ENCODE peak calls at places on chromosomes 6 and 20, in five cellular contexts. One of them, this sample, is unnamed.

GRCh38 chr20:20820104-20820503 is 107.7 kb upstream of the RALGAPA2 start:
- DNase-seq in thoracic aorta: no peak
- DNase-seq in HFFc6: no peak
- DNase-seq in endothelial cell: peak
- DNase-seq in AG04449: no peak
- DNase-seq in this sample: peak

GRCh38 chr6:35500782-35501181 is 3.9 kb upstream of the TEAD3 start:
- DNase-seq in thoracic aorta: no peak
- DNase-seq in HFFc6: peak
- DNase-seq in endothelial cell: no peak
- DNase-seq in AG04449: no peak
- DNase-seq in this sample: no peak

GRCh38 chr6:1764584-1764983 is 154.9 kb downstream of the FOXC1 start:
- DNase-seq in thoracic aorta: no peak
- DNase-seq in HFFc6: no peak
- DNase-seq in endothelial cell: no peak
- DNase-seq in AG04449: no peak
- DNase-seq in this sample: no peak

GRCh38 chr20:11452326-11452725 is 465.4 kb upstream of the BTBD3 start:
- DNase-seq in thoracic aorta: no peak
- DNase-seq in HFFc6: peak
- DNase-seq in endothelial cell: no peak
- DNase-seq in AG04449: no peak
- DNase-seq in this sample: peak

GRCh38 chr6:95280690-95281273 is 296.6 kb upstream of the MANEA start:
- DNase-seq in thoracic aorta: no peak
- DNase-seq in HFFc6: no peak
- DNase-seq in endothelial cell: peak
- DNase-seq in AG04449: no peak
- DNase-seq in this sample: peak

GRCh38 chr20:2840967-2841531 is 504 bp downstream of the VPS16 start:
- DNase-seq in thoracic aorta: peak
- DNase-seq in HFFc6: peak
- DNase-seq in endothelial cell: peak
- DNase-seq in AG04449: no peak
- DNase-seq in this sample: no peak

GRCh38 chr6:37311666-37312473 is 41.9 kb upstream of the RNF8 start:
- DNase-seq in thoracic aorta: no peak
- DNase-seq in HFFc6: peak
- DNase-seq in endothelial cell: no peak
- DNase-seq in AG04449: peak
- DNase-seq in this sample: no peak

GRCh38 chr6:89492025-89492640 is 59.2 kb downstream of the ANKRD6 start:
- DNase-seq in thoracic aorta: no peak
- DNase-seq in HFFc6: no peak
- DNase-seq in endothelial cell: no peak
- DNase-seq in AG04449: no peak
- DNase-seq in this sample: no peak

GRCh38 chr20:44074252-44075151 is 112.5 kb downstream of the JPH2 start:
- DNase-seq in thoracic aorta: no peak
- DNase-seq in HFFc6: peak
- DNase-seq in endothelial cell: no peak
- DNase-seq in AG04449: peak
- DNase-seq in this sample: peak

GRCh38 chr6:105272783-105273182 is 93.0 kb upstream of the POPDC3 start:
- DNase-seq in thoracic aorta: no peak
- DNase-seq in HFFc6: peak
- DNase-seq in endothelial cell: no peak
- DNase-seq in AG04449: no peak
- DNase-seq in this sample: peak

GRCh38 chr20:51531141-51531710 is 11.3 kb downstream of the NFATC2 start:
- DNase-seq in thoracic aorta: no peak
- DNase-seq in HFFc6: no peak
- DNase-seq in endothelial cell: no peak
- DNase-seq in AG04449: no peak
- DNase-seq in this sample: peak

GRCh38 chr20:12086359-12086758 is 168.7 kb downstream of the BTBD3 start:
- DNase-seq in thoracic aorta: no peak
- DNase-seq in HFFc6: no peak
- DNase-seq in endothelial cell: no peak
- DNase-seq in AG04449: no peak
- DNase-seq in this sample: no peak

GRCh38 chr6:101013612-101014195 is 132.6 kb upstream of the ASCC3 start:
- DNase-seq in thoracic aorta: no peak
- DNase-seq in HFFc6: no peak
- DNase-seq in endothelial cell: no peak
- DNase-seq in AG04449: no peak
- DNase-seq in this sample: no peak

GRCh38 chr6:122653094-122653493 is 42.9 kb downstream of the PKIB start:
- DNase-seq in thoracic aorta: no peak
- DNase-seq in HFFc6: no peak
- DNase-seq in endothelial cell: no peak
- DNase-seq in AG04449: no peak
- DNase-seq in this sample: peak

GRCh38 chr6:106916891-106917290 is 57.6 kb downstream of the CD24 start:
- DNase-seq in thoracic aorta: no peak
- DNase-seq in HFFc6: no peak
- DNase-seq in endothelial cell: no peak
- DNase-seq in AG04449: no peak
- DNase-seq in this sample: no peak

GRCh38 chr6:153024401-153025017 is 22.0 kb upstream of the MTRF1L start:
- DNase-seq in thoracic aorta: no peak
- DNase-seq in HFFc6: peak
- DNase-seq in endothelial cell: peak
- DNase-seq in AG04449: no peak
- DNase-seq in this sample: peak

GRCh38 chr6:56364482-56365313 is 117.3 kb upstream of the COL21A1 start:
- DNase-seq in thoracic aorta: no peak
- DNase-seq in HFFc6: peak
- DNase-seq in endothelial cell: no peak
- DNase-seq in AG04449: peak
- DNase-seq in this sample: peak

GRCh38 chr6:136225496-136225895 is 24.6 kb downstream of the MTFR2 start:
- DNase-seq in thoracic aorta: no peak
- DNase-seq in HFFc6: no peak
- DNase-seq in endothelial cell: no peak
- DNase-seq in AG04449: no peak
- DNase-seq in this sample: peak

GRCh38 chr6:112284603-112285002 is 30.2 kb upstream of the LAMA4 start:
- DNase-seq in thoracic aorta: no peak
- DNase-seq in HFFc6: no peak
- DNase-seq in endothelial cell: no peak
- DNase-seq in AG04449: no peak
- DNase-seq in this sample: no peak

GRCh38 chr6:112286010-112286409 is 31.6 kb upstream of the LAMA4 start:
- DNase-seq in thoracic aorta: no peak
- DNase-seq in HFFc6: no peak
- DNase-seq in endothelial cell: no peak
- DNase-seq in AG04449: no peak
- DNase-seq in this sample: no peak

GRCh38 chr6:112283621-112284020 is 29.3 kb upstream of the LAMA4 start:
- DNase-seq in thoracic aorta: no peak
- DNase-seq in HFFc6: no peak
- DNase-seq in endothelial cell: no peak
- DNase-seq in AG04449: no peak
- DNase-seq in this sample: no peak

GRCh38 chr6:112279044-112279916 is 24.9 kb upstream of the LAMA4 start:
- DNase-seq in thoracic aorta: no peak
- DNase-seq in HFFc6: no peak
- DNase-seq in endothelial cell: no peak
- DNase-seq in AG04449: no peak
- DNase-seq in this sample: no peak

GRCh38 chr6:112282217-112282616 is 27.9 kb upstream of the LAMA4 start:
- DNase-seq in thoracic aorta: no peak
- DNase-seq in HFFc6: peak
- DNase-seq in endothelial cell: no peak
- DNase-seq in AG04449: peak
- DNase-seq in this sample: peak
- TF ChIP-seq CTCF in thoracic aorta: peak
- TF ChIP-seq CTCF in HFFc6: peak
- TF ChIP-seq CTCF in endothelial cell: no peak
- TF ChIP-seq CTCF in AG04449: peak
- TF ChIP-seq CTCF in this sample: peak

GRCh38 chr6:150971230-150971629 is 105.7 kb downstream of the MTHFD1L start:
- DNase-seq in thoracic aorta: no peak
- DNase-seq in HFFc6: no peak
- DNase-seq in endothelial cell: no peak
- DNase-seq in AG04449: no peak
- DNase-seq in this sample: no peak
- TF ChIP-seq CTCF in thoracic aorta: no peak
- TF ChIP-seq CTCF in HFFc6: no peak
- TF ChIP-seq CTCF in endothelial cell: no peak
- TF ChIP-seq CTCF in AG04449: no peak
- TF ChIP-seq CTCF in this sample: no peak

GRCh38 chr6:34145161-34146020 is 496 bp downstream of the GRM4 start:
- DNase-seq in thoracic aorta: no peak
- DNase-seq in HFFc6: no peak
- DNase-seq in endothelial cell: peak
- DNase-seq in AG04449: no peak
- DNase-seq in this sample: peak
- TF ChIP-seq CTCF in thoracic aorta: no peak
- TF ChIP-seq CTCF in HFFc6: no peak
- TF ChIP-seq CTCF in endothelial cell: no peak
- TF ChIP-seq CTCF in AG04449: no peak
- TF ChIP-seq CTCF in this sample: no peak

DNA sequence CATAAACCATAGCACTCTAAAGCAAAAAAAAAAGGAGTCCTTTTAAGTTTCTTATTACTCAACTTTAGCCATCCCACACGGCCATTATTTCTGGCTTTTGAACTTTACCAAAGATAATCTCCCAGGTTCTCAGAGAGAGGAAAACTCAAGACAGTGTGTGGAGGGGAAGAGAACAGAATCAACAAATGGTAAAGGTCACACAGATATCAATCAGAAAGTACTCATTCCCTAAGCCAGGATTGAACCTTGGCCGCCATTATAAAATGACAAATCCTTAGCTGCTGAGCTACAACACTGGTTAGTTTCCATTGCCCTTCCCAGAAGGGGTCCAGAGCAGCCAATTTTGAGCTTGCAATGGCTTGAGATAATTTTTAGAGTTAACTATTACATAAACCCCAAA is 10.1 kb upstream of the TRIM38 start:
- DNase-seq in thoracic aorta: no peak
- DNase-seq in HFFc6: no peak
- DNase-seq in endothelial cell: no peak
- DNase-seq in AG04449: no peak
- DNase-seq in this sample: no peak
- TF ChIP-seq CTCF in thoracic aorta: no peak
- TF ChIP-seq CTCF in HFFc6: no peak
- TF ChIP-seq CTCF in endothelial cell: no peak
- TF ChIP-seq CTCF in AG04449: no peak
- TF ChIP-seq CTCF in this sample: no peak

GRCh38 chr20:48348022-48348421 is 479.8 kb downstream of the PREX1 start:
- DNase-seq in thoracic aorta: no peak
- DNase-seq in HFFc6: no peak
- DNase-seq in endothelial cell: no peak
- DNase-seq in AG04449: no peak
- DNase-seq in this sample: no peak

GRCh38 chr20:48352042-48352441 is 475.8 kb downstream of the PREX1 start:
- DNase-seq in thoracic aorta: no peak
- DNase-seq in HFFc6: no peak
- DNase-seq in endothelial cell: no peak
- DNase-seq in AG04449: no peak
- DNase-seq in this sample: no peak

GRCh38 chr20:48349673-48350072 is 478.1 kb downstream of the PREX1 start:
- DNase-seq in thoracic aorta: no peak
- DNase-seq in HFFc6: no peak
- DNase-seq in endothelial cell: no peak
- DNase-seq in AG04449: no peak
- DNase-seq in this sample: no peak

GRCh38 chr20:48352628-48353027 is 475.2 kb downstream of the PREX1 start:
- DNase-seq in thoracic aorta: no peak
- DNase-seq in HFFc6: no peak
- DNase-seq in endothelial cell: no peak
- DNase-seq in AG04449: no peak
- DNase-seq in this sample: no peak

GRCh38 chr20:48350291-48350988 is 477.4 kb downstream of the PREX1 start:
- DNase-seq in thoracic aorta: no peak
- DNase-seq in HFFc6: no peak
- DNase-seq in endothelial cell: peak
- DNase-seq in AG04449: no peak
- DNase-seq in this sample: peak
- TF ChIP-seq CTCF in thoracic aorta: no peak
- TF ChIP-seq CTCF in HFFc6: peak
- TF ChIP-seq CTCF in endothelial cell: peak
- TF ChIP-seq CTCF in AG04449: no peak
- TF ChIP-seq CTCF in this sample: peak

GRCh38 chr6:167580512-167580911 is 246.2 kb upstream of the AFDN start:
- DNase-seq in thoracic aorta: no peak
- DNase-seq in HFFc6: no peak
- DNase-seq in endothelial cell: no peak
- DNase-seq in AG04449: no peak
- DNase-seq in this sample: no peak
- TF ChIP-seq CTCF in thoracic aorta: no peak
- TF ChIP-seq CTCF in HFFc6: no peak
- TF ChIP-seq CTCF in endothelial cell: no peak
- TF ChIP-seq CTCF in AG04449: no peak
- TF ChIP-seq CTCF in this sample: no peak

GRCh38 chr6:44662461-44663121 is 275.1 kb downstream of the CDC5L start:
- DNase-seq in thoracic aorta: no peak
- DNase-seq in HFFc6: no peak
- DNase-seq in endothelial cell: no peak
- DNase-seq in AG04449: peak
- DNase-seq in this sample: no peak
- TF ChIP-seq CTCF in thoracic aorta: no peak
- TF ChIP-seq CTCF in HFFc6: no peak
- TF ChIP-seq CTCF in endothelial cell: no peak
- TF ChIP-seq CTCF in AG04449: no peak
- TF ChIP-seq CTCF in this sample: no peak

GRCh38 chr6:131262060-131262459 is 126.8 kb downstream of the AKAP7 start:
- DNase-seq in thoracic aorta: no peak
- DNase-seq in HFFc6: no peak
- DNase-seq in endothelial cell: no peak
- DNase-seq in AG04449: no peak
- DNase-seq in this sample: no peak
- TF ChIP-seq CTCF in thoracic aorta: no peak
- TF ChIP-seq CTCF in HFFc6: peak
- TF ChIP-seq CTCF in endothelial cell: no peak
- TF ChIP-seq CTCF in AG04449: no peak
- TF ChIP-seq CTCF in this sample: no peak

DNA sequence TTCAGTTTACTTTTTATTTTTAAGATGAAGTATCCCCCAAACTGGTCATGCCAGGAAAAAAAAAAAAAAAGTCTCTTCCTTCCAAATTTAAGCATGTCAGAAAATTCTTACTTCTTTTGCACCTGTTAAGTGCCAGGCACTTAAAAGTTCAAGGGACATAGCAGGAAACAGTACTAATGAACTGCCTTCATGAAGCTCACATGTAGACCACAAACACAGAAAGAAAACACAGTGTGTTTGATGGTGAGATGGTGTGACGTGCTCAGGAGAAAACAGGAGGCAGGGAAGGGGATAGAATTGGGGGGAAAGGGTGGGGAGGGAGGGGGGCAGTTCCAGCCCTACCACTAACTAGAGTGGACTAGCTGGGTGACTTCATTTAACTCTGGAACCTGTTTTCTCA is 73.4 kb downstream of the CDYL start:
- DNase-seq in thoracic aorta: no peak
- DNase-seq in HFFc6: no peak
- DNase-seq in endothelial cell: no peak
- DNase-seq in AG04449: no peak
- DNase-seq in this sample: no peak
- TF ChIP-seq CTCF in thoracic aorta: no peak
- TF ChIP-seq CTCF in HFFc6: no peak
- TF ChIP-seq CTCF in endothelial cell: no peak
- TF ChIP-seq CTCF in AG04449: no peak
- TF ChIP-seq CTCF in this sample: no peak

This sample was measured in MCF 10A.